ENCODE peak calls at places on chromosomes 3 and 15, in four cellular contexts. V is Karpas-422, F is MM.1S, E is GM23338. K is an unnamed sample. For H3K9me2, the result is how much of the 10 kb centered on the place peaks cover.

GRCh38 chr15:92429378-92430066 is 35.8 kb downstream of the ST8SIA2 start:
- DNase-seq in V (no peak), F (no peak), E (peak), K (no peak)

GRCh38 chr15:50380089-50380488 is 25.1 kb upstream of the GABPB1 start:
- DNase-seq in V (no peak), F (no peak), E (no peak), K (no peak)

GRCh38 chr15:89754361-89755154 is 3.5 kb upstream of the MESP1 start:
- DNase-seq in V (no peak), F (no peak), E (no peak), K (no peak)

GRCh38 chr3:52310861-52311566 is 5.1 kb upstream of the DNAH1 start:
- DNase-seq in V (no peak), F (peak), E (no peak), K (peak)

GRCh38 chr3:16148783-16149182 is 25.7 kb upstream of the GALNT15 start:
- DNase-seq in V (peak), F (no peak), E (no peak), K (no peak)

GRCh38 chr3:23796518-23796917 is 9.2 kb upstream of the UBE2E1 start:
- DNase-seq in V (no peak), F (no peak), E (no peak), K (no peak)

GRCh38 chr3:193783166-193783896 is 190.3 kb downstream of the OPA1 start:
- DNase-seq in V (no peak), F (no peak), E (no peak), K (no peak)

GRCh38 chr3:110318108-110318507 is 753.5 kb upstream of the NECTIN3 start:
- DNase-seq in V (no peak), F (no peak), E (no peak), K (no peak)

GRCh38 chr15:82030191-82030590 is 15.6 kb downstream of the MEX3B start:
- DNase-seq in V (no peak), F (no peak), E (no peak), K (no peak)

GRCh38 chr15:48671381-48672022 is 26.0 kb upstream of the FBN1 start:
- DNase-seq in V (no peak), F (no peak), E (no peak), K (no peak)

GRCh38 chr3:134332344-134332743 is 41.9 kb downstream of the AMOTL2 start:
- DNase-seq in V (no peak), F (no peak), E (no peak), K (no peak)

GRCh38 chr3:151008699-151009098 is 36.2 kb upstream of the CLRN1 start:
- DNase-seq in V (no peak), F (no peak), E (peak), K (no peak)

GRCh38 chr15:38193496-38193895 is 59.1 kb upstream of the SPRED1 start:
- DNase-seq in V (peak), F (no peak), E (no peak), K (no peak)

GRCh38 chr3:49411550-49411967 is 217 bp downstream of the RHOA start:
- DNase-seq in V (no peak), F (no peak), E (peak), K (peak)

GRCh38 chr3:30259730-30260129 is 346.7 kb upstream of the TGFBR2 start:
- DNase-seq in V (no peak), F (no peak), E (peak), K (no peak)

GRCh38 chr3:195823998-195824397 is 12.3 kb upstream of the MUC4 start:
- DNase-seq in V (no peak), F (no peak), E (no peak), K (no peak)

GRCh38 chr15:75861750-75862402 is 18.6 kb downstream of the UBE2Q2 start:
- DNase-seq in V (no peak), F (no peak), E (no peak), K (no peak)

GRCh38 chr15:64883097-64883581 is 28.6 kb upstream of the ANKDD1A start:
- DNase-seq in V (no peak), F (no peak), E (no peak), K (no peak)

GRCh38 chr15:88529021-88529630 is 17.4 kb downstream of the DET1 start:
- DNase-seq in V (no peak), F (no peak), E (no peak), K (no peak)

GRCh38 chr3:99419111-99419510 is 219.3 kb upstream of the COL8A1 start:
- DNase-seq in V (no peak), F (no peak), E (no peak), K (no peak)

GRCh38 chr15:50189630-50190029 is 7.6 kb downstream of the SLC27A2 start:
- DNase-seq in V (peak), F (no peak), E (no peak), K (peak)

GRCh38 chr3:52130966-52131637 is 23.1 kb downstream of the POC1A start:
- DNase-seq in V (no peak), F (no peak), E (no peak), K (no peak)

GRCh38 chr15:73697033-73697467 is 12.9 kb downstream of the CD276 start:
- DNase-seq in V (peak), F (peak), E (peak), K (peak)

GRCh38 chr3:39191103-39191502 is 1.3 kb downstream of the XIRP1 start:
- DNase-seq in V (no peak), F (peak), E (no peak), K (peak)

GRCh38 chr15:76335851-76336253 is 721 bp upstream of the ISL2 start:
- DNase-seq in V (peak), F (no peak), E (peak), K (peak)

GRCh38 chr3:96863129-96863740 is 48.8 kb downstream of the EPHA6 start:
- DNase-seq in V (peak), F (peak), E (peak), K (peak)

GRCh38 chr15:28904023-28904422 is 18.2 kb downstream of the APBA2 start:
- DNase-seq in V (no peak), F (no peak), E (no peak), K (no peak)

GRCh38 chr3:107106907-107107306 is 270.3 kb upstream of the CCDC54 start:
- DNase-seq in V (no peak), F (no peak), E (no peak), K (no peak)

GRCh38 chr3:22713936-22714335 is 489.2 kb upstream of the UBE2E2 start:
- DNase-seq in V (no peak), F (no peak), E (no peak), K (no peak)

GRCh38 chr3:134822065-134822464 is 27.0 kb downstream of the EPHB1 start:
- DNase-seq in V (no peak), F (no peak), E (no peak), K (no peak)

GRCh38 chr15:27660676-27661075 is 438.4 kb downstream of the OCA2 start:
- DNase-seq in V (no peak), F (no peak), E (no peak), K (no peak)

GRCh38 chr3:129625071-129625874 is 18.8 kb upstream of the PLXND1 start:
- DNase-seq in V (no peak), F (no peak), E (peak), K (no peak)

GRCh38 chr3:94147039-94147438 is 84.2 kb downstream of the NSUN3 start:
- DNase-seq in V (no peak), F (no peak), E (peak), K (no peak)

GRCh38 chr3:177430653-177431052 is 233.4 kb upstream of the TBL1XR1 start:
- DNase-seq in V (no peak), F (no peak), E (no peak), K (no peak)

GRCh38 chr3:171432548-171432947 is 27.7 kb downstream of the TNIK start:
- DNase-seq in V (no peak), F (no peak), E (no peak), K (no peak)

GRCh38 chr15:39608185-39608584 is 27.3 kb downstream of the THBS1 start:
- DNase-seq in V (no peak), F (no peak), E (no peak), K (no peak)

GRCh38 chr3:165643433-165643824 is 193.8 kb downstream of the BCHE start:
- DNase-seq in V (no peak), F (peak), E (no peak), K (no peak)

DNA sequence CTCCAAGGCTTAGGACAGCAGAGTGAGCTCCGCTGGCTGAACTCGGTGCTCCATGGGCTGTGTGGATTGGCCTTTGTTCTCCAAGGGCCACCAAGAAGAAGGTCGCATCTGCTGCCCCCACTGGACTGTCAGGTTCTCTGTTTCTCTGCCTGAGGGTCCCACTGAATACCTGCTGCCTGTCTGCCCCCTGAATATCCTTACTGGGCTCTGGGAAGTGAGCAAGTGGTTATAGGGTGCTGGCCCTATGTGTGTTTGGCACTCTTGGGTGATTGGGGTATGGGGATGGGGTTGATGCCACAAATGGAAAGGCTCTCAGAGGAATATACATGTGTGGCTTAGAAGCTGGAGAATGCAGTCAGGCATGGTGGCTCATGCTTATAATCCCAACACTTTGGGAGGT is 82.3 kb downstream of the THSD4 start:
- DNase-seq in V (no peak), F (no peak), E (no peak), K (no peak)
- H3K9me2 ChIP-seq in V (under half), F (under half), E (under half), K (under half)

GRCh38 chr3:156433138-156433537 is 121.8 kb downstream of the SSR3 start:
- DNase-seq in V (no peak), F (no peak), E (no peak), K (no peak)
- H3K9me2 ChIP-seq in V (under half), F (under half), E (under half), K (under half)

GRCh38 chr3:27797773-27798172 is 75.7 kb upstream of the EOMES start:
- DNase-seq in V (no peak), F (no peak), E (no peak), K (no peak)
- H3K9me2 ChIP-seq in V (under half), F (under half), E (under half), K (under half)

GRCh38 chr3:54572197-54572895 is 355.5 kb downstream of the LRTM1 start:
- DNase-seq in V (no peak), F (no peak), E (no peak), K (no peak)
- H3K9me2 ChIP-seq in V (under half), F (under half), E (under half), K (under half)

GRCh38 chr3:159964166-159964973 is 24.3 kb upstream of the IL12A start:
- DNase-seq in V (no peak), F (no peak), E (no peak), K (no peak)
- H3K9me2 ChIP-seq in V (under half), F (under half), E (under half), K (under half)

DNA sequence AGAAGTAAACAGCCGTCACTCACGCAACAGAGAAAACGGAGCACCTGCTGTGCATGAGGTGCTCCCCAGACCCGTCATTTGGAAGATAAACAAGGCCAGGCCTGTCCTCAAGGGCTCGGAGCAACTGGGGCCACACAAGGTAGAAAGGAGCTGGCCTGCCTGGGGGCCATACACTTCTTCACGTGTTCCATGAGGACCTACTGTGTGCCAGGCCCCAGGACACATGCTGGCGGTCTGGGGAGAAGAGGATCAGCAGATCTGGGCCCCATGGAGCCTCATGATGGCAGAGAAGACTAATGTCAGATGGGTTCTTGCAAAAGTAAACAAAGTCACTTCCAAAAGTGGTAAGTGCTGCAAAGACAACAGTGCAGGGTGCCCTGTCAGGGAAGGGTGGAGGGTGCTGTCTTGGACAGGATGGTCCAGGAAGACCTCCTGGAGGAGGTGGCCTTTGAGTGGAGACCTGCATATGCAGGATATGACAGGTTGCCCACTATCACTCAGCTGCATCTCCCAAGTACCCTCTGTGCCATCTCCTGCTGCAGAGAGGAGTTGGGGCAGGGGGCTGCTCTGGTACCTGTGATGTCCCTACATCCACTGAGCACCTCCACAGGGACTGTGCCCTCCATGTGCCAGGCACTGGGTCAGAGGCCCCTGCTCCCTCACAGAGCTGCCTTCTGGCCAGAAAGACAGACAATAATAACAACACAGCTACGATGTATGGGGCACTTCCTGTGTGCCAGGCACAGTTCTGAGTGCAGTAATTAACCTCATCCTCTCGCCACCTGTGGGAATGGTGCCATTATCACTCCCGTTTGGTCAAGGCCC is 14.1 kb downstream of the WNT7A start:
- DNase-seq in V (no peak), F (no peak), E (no peak), K (no peak)
- H3K9me2 ChIP-seq in V (under half), F (under half), E (under half), K (under half)

DNA sequence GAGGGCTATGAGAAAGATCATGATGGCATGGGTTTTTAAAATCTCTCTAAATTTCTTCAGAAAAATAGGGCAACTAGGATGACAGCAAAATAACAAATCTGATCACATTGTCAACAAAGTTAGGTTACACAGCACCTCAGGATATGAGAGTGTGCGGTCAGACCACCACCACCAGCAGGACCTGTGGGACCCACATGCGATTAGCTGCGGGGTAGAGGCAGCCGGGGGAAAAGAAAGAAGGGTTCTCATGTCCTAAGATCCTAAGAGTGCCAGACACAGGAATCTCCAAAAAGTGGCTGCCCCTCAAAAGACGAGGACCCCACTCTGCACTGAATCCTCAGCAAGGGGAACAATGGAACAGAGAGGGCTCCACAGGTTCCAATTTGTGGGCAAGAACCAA is 15.6 kb downstream of the CHRNA3 start:
- DNase-seq in V (no peak), F (no peak), E (no peak), K (no peak)
- H3K9me2 ChIP-seq in V (under half), F (under half), E (under half), K (under half)

GRCh38 chr15:68432665-68433064 is 702 bp upstream of the ITGA11 start:
- DNase-seq in V (no peak), F (no peak), E (no peak), K (no peak)

GRCh38 chr15:68435966-68436365 is 4.0 kb upstream of the ITGA11 start:
- DNase-seq in V (no peak), F (no peak), E (no peak), K (no peak)

GRCh38 chr15:68431792-68432401 is at the start of gene ITGA11:
- DNase-seq in V (no peak), F (peak), E (peak), K (no peak)

GRCh38 chr15:68433551-68433950 is 1.6 kb upstream of the ITGA11 start:
- DNase-seq in V (no peak), F (no peak), E (no peak), K (no peak)

DNA sequence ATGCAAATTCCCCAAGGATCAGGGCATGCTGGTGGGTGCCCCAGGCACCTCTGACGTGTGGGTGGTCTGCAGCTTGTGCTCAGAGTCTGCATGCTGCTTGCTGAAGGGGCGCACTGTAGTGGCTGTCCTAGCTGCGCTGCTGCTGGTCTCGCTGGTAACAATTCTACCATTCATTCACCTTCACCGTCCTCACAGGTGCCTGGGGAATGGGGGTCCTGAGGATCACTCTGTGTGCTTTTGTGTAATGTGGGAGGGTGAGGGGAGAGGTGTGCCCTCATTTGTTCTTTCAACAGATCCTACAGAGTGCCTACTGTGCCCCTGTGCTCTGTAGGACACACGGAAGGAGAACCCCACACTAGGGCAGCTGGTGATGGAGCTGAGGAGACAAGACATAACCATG is 2.1 kb upstream of the ITGA11 start:
- DNase-seq in V (no peak), F (no peak), E (no peak), K (no peak)
- H3K9me2 ChIP-seq in V (under half), F (under half), E (under half), K (under half)

GRCh38 chr3:14179114-14179465 is 473 bp downstream of the LSM3 start:
- DNase-seq in V (no peak), F (no peak), E (no peak), K (no peak)
- H3K9me2 ChIP-seq in V (under half), F (under half), E (under half), K (under half)

DNA sequence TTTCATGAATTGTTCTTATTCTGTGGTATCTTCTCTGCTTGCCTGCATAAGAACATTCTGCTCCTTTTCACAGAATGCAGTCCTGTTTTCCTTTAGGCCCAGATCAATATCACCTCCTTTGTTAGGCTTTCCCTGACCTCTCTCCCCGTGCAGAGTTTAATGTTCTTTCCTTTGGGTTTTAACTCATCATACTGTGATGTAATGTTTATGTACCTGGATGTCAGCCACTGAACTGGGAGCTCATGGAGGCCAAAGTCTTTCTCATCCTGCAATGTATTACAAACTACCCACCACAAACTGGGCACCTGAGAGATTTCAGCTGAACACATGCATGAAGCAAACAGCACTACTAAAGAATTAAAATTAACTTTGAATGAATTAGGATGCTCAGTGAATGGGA is 192.8 kb upstream of the RORA start:
- DNase-seq in V (no peak), F (no peak), E (no peak), K (no peak)
- H3K9me2 ChIP-seq in V (under half), F (under half), E (under half), K (under half)

K was measured in OCI-LY7.